ENCODE peak calls at places on chromosomes 3 and 15, in four cellular contexts. A is PC-3, W is adrenal gland, M is HepG2. Y is an unnamed sample.

GRCh38 chr15:65303687-65304392 is 637 bp upstream of the RNU5B-1 start:
- DNase-seq in A (peak; percentile 68), W (peak; percentile 82), M (peak; percentile 50), Y (peak; percentile 73)

GRCh38 chr3:62101488-62101887 is 271.9 kb downstream of the FEZF2 start:
- DNase-seq in A (no peak), W (no peak), M (no peak), Y (no peak)

GRCh38 chr15:87733522-87733921 is 523.0 kb downstream of the NTRK3 start:
- DNase-seq in A (no peak), W (no peak), M (no peak), Y (no peak)

GRCh38 chr3:145776782-145777408 is 384.1 kb downstream of the PLOD2 start:
- DNase-seq in A (peak; percentile 67), W (peak; percentile 46), M (peak; percentile 47), Y (no peak)

GRCh38 chr3:59247402-59247841 is 197.6 kb upstream of the CFAP20DC start:
- DNase-seq in A (peak; percentile 98), W (no peak), M (no peak), Y (no peak)

GRCh38 chr3:50028336-50028735 is 60.4 kb upstream of the RBM5 start:
- DNase-seq in A (peak; percentile 47), W (no peak), M (no peak), Y (no peak)

GRCh38 chr3:126542340-126543241 is 16.1 kb downstream of the C3orf22 start:
- DNase-seq in A (no peak), W (peak; percentile 11), M (no peak), Y (peak; percentile 58)

GRCh38 chr3:147945968-147946519 is 536.9 kb downstream of the ZIC1 start:
- DNase-seq in A (peak; percentile 61), W (peak; percentile 64), M (peak; percentile 24), Y (no peak)

GRCh38 chr3:166005126-166005525 is 167.9 kb upstream of the BCHE start:
- DNase-seq in A (no peak), W (no peak), M (no peak), Y (no peak)

DNA sequence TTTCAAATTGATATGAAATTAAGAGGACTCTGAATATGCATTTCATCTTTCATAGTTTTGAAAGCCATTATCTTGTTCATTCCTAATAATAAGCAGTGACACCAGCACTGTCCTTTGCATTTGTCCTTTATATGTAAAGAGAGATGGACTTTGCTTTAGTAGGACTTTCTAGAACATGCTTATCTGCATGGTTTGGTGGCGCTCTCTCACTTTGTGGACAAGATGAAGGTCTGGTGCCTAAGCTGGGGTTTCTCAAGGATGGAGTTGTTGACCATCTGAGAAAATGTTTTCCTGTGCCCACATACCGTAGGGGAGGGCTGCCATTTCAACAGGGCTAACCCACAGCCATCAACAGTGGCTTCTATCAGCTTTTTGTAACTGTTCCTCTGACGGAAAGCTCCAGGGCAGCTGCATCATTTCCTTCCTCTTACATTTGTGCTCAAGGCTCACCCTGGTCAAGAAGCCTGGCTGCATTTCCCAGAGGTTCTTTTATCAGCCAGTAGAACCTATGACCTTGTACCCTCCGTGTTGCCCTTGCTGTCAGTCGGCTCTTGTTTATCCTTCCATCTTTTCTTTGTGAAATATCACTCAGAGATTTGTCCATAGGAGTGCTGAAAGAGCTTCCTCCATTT is 44.5 kb downstream of the ABHD2 start:
- DNase-seq in A (no peak), W (peak; percentile 59), M (peak; percentile 42), Y (no peak)
- H3K4me3 ChIP-seq in A (no peak overlapping the region), W (no peak overlapping the region), M (peak overlapping the region; percentile 4), Y (no peak overlapping the region)

GRCh38 chr3:176950743-176951142 is 246.5 kb downstream of the TBL1XR1 start:
- DNase-seq in A (peak; percentile 71), W (no peak), M (no peak), Y (no peak)
- H3K4me1 ChIP-seq in A (peaks cover 16% of the 10 kb centered on the region), W (peaks cover 2% of the 10 kb centered on the region), M (no peaks in the 10 kb centered on the region), Y (no peaks in the 10 kb centered on the region)

DNA sequence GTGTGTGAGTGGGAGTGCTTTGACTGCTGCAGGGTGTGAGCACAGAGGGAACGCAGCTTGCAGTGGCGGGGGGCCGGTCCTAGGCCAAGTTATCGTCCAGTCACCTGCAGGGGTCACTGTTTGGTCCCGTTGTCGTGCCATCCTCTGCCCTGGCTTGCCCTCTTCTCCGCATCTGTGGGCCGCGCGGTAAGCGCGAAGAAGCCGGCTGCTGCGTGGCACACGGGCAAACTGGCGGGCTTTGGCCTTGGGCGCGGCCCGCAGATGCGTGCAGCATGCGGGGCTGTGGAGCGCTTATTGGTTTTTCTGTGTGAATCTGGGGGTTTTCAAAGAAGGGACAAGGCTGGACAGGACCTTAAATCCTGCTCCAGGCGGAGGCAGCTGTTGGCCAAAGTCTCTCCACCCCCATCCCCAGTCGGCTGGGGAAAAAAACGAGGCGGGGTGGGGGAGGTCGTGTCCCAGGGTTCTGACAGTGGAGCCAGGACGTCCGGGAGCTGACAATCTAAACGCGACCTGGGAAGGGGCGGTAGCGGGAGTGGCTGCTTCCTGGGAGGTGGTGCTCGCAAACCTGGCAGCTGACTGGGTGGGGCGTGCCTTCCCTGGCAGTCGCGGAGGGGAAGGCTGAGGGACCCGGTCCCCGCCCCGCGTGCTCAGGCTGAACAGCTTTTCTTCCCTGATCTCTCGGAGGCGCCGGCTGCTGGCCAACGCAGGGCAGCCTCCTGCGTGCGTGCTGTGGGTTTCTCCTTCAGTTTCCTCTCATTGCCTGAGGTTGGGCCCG is 39.7 kb upstream of the VEPH1 start:
- DNase-seq in A (peak; percentile 85), W (peak; percentile 84), M (no peak), Y (peak; percentile 92)
- H3K4me3 ChIP-seq in A (peak overlapping the region; percentile 74), W (peak overlapping the region; percentile 59), M (no peak overlapping the region), Y (peak overlapping the region; percentile 48)

DNA sequence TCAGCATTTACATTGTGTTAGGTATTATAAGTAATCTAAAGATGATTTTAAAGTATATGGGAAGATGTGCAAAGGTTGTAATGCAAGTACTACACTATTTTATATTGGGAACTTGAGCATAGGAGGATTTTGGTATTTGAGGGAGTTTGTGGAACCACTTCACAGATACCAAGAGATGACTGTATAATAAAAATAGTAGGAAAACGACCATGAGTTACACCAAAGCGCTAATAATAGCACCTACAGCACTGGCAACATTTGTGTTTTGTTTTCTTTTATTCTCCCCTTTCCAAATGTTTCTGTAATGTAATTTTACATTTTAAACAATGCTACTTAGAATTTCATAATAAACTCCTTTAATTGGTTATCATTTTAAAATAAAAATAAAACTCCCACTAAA is 10.5 kb downstream of the CNBP start:
- DNase-seq in A (no peak), W (no peak), M (no peak), Y (no peak)
- H3K4me1 ChIP-seq in A (no peaks in the 10 kb centered on the region), W (peaks cover 49% of the 10 kb centered on the region), M (peaks cover 47% of the 10 kb centered on the region), Y (peaks cover 65% of the 10 kb centered on the region)

GRCh38 chr15:40301467-40302179 is 6.1 kb downstream of the PLCB2 start:
- DNase-seq in A (no peak), W (no peak), M (no peak), Y (no peak)
- H3K4me3 ChIP-seq in A (no peak overlapping the region), W (no peak overlapping the region), M (no peak overlapping the region), Y (no peak overlapping the region)

GRCh38 chr3:108518895-108519294 is 8.5 kb upstream of the MYH15 start:
- DNase-seq in A (peak; percentile 21), W (no peak), M (no peak), Y (no peak)

GRCh38 chr3:108528459-108529231 is 18.2 kb upstream of the MYH15 start:
- DNase-seq in A (no peak), W (no peak), M (no peak), Y (no peak)

GRCh38 chr3:108527109-108527508 is 16.7 kb upstream of the MYH15 start:
- DNase-seq in A (no peak), W (no peak), M (no peak), Y (no peak)

GRCh38 chr3:108527827-108528226 is 17.4 kb upstream of the MYH15 start:
- DNase-seq in A (no peak), W (no peak), M (no peak), Y (no peak)

DNA sequence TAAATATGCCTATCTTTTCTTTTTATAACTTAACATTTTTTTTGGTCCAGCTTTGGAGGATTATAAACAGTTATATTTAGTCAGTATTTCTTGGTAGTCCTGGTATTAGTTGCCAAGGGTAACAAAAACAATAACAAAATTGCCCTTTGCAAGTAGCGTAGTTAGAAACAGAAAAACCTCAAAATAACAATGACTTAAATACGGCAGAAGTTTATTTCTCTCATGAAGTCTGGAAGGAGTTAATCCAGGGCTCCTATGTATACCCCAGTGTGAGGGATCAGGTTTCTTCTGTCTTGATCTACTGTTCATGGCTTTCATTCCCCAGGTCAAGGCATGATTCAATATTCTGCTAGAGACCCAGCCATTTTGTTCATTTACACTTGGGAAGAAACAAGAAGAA is 14.2 kb upstream of the MYH15 start:
- DNase-seq in A (no peak), W (no peak), M (no peak), Y (no peak)
- H3K4me1 ChIP-seq in A (no peaks in the 10 kb centered on the region), W (no peaks in the 10 kb centered on the region), M (no peaks in the 10 kb centered on the region), Y (peaks cover 4% of the 10 kb centered on the region)

GRCh38 chr15:90189781-90190467 is 11.2 kb upstream of the SEMA4B start:
- DNase-seq in A (no peak), W (no peak), M (no peak), Y (no peak)

GRCh38 chr15:90191344-90191687 is 9.8 kb upstream of the SEMA4B start:
- DNase-seq in A (no peak), W (no peak), M (no peak), Y (no peak)

GRCh38 chr15:90190606-90191343 is 10.4 kb upstream of the SEMA4B start:
- DNase-seq in A (no peak), W (no peak), M (no peak), Y (no peak)

GRCh38 chr15:90192961-90193786 is 8.0 kb upstream of the SEMA4B start:
- DNase-seq in A (no peak), W (peak; percentile 49), M (no peak), Y (no peak)

DNA sequence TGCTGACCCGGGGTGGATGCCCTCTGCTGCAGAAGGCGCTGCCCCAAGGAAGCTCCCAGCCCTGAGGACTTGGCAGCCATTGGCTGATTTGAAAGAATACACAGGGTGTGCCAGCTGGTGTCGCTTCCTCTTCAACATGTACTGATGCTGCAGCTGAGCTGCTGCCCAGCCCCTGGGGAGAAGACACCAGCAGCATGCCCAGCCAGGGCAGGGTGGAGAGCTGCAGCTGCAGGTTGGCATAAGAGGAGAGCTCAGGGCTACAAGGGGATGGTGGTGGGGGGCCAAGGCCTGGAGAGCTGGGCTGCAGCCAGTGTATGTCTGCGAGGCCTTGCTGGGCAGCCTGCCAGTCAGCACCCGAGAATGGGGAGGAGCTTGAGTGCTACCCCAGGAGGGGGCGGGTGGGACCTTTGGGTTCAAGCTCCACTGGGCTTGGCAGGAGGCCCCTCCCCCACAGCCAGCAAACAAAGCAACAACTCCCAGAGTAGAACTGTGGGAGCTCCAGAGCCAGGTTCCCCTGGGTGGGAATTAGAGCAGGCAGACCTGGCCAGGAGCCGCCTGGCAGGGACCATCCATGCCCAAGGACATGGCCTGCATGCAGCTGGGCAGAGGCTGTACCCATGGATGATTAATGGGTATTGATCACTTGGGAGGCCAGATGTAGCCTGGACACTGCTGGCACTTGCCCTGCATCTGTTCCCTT is 9.2 kb upstream of the SEMA4B start:
- DNase-seq in A (no peak), W (peak; percentile 93), M (peak; percentile 90), Y (peak; percentile 79)
- H3K4me3 ChIP-seq in A (no peak overlapping the region), W (no peak overlapping the region), M (peak overlapping the region; percentile 54), Y (no peak overlapping the region)

DNA sequence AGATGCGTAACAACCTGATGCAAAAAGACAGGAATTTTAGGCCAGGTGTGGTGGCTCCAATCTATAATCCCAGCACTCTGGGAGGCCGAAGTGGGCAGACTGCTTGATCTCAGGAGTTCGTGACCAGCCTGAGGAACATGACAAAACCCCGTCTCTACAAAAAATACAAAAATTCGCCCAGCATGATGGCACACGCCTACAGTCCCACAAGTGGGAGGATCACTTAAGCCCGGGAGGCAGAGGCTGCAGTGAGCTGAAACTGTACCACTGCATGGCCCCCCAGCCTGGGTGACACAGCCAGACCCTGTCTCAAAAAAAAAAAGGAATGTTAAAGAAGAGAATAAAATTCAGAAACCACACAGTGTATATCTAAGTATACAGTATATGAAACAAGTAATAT is 40.7 kb downstream of the PTPN9 start:
- DNase-seq in A (no peak), W (no peak), M (no peak), Y (no peak)
- H3K4me1 ChIP-seq in A (peaks cover 4% of the 10 kb centered on the region), W (no peaks in the 10 kb centered on the region), M (peaks cover 17% of the 10 kb centered on the region), Y (peaks cover 14% of the 10 kb centered on the region)